ENCODE peak calls at places on chromosomes 6 and 20, in four cellular contexts. P is stomach, D is H1, B is transverse colon. K is an unnamed sample.

GRCh38 chr6:151004415-151005024 is 139.0 kb downstream of the MTHFD1L start:
- DNase-seq in P (no peak), D (no peak), B (no peak), K (no peak)

GRCh38 chr20:19745106-19745505 is 13.0 kb upstream of the RIN2 start:
- DNase-seq in P (no peak), D (no peak), B (no peak), K (no peak)

GRCh38 chr6:134961366-134961765 is 11.5 kb upstream of the ALDH8A1 start:
- DNase-seq in P (no peak), D (no peak), B (no peak), K (no peak)

GRCh38 chr6:39381535-39382140 is 59.1 kb upstream of the KCNK16 start:
- DNase-seq in P (no peak), D (no peak), B (no peak), K (no peak)

GRCh38 chr6:71406871-71407860 is 118.6 kb downstream of the OGFRL1 start:
- DNase-seq in P (no peak), D (peak; percentile 52), B (no peak), K (no peak)

GRCh38 chr6:107769053-107769658 is 55.0 kb downstream of the SCML4 start:
- DNase-seq in P (no peak), D (no peak), B (no peak), K (no peak)

GRCh38 chr6:11006060-11006459 is 38.0 kb downstream of the ELOVL2 start:
- DNase-seq in P (no peak), D (no peak), B (no peak), K (no peak)

GRCh38 chr20:34549291-34549928 is 9.1 kb upstream of the MAP1LC3A start:
- DNase-seq in P (no peak), D (peak; percentile 64), B (peak; percentile 38), K (no peak)

GRCh38 chr20:35277531-35278395 is at the start of gene MMP24OS:
- DNase-seq in P (peak; percentile 94), D (peak; percentile 91), B (peak; percentile 94), K (peak; percentile 94)

GRCh38 chr20:48743807-48744206 is 84.0 kb downstream of the PREX1 start:
- DNase-seq in P (no peak), D (no peak), B (no peak), K (no peak)

GRCh38 chr6:142011156-142011555 is 121.6 kb upstream of the GJE1 start:
- DNase-seq in P (no peak), D (no peak), B (no peak), K (no peak)

GRCh38 chr6:33999567-33999966 is 146.3 kb downstream of the GRM4 start:
- DNase-seq in P (no peak), D (no peak), B (no peak), K (no peak)

GRCh38 chr6:110581682-110582081 is 105.3 kb upstream of the SLC22A16 start:
- DNase-seq in P (no peak), D (peak; percentile 29), B (no peak), K (no peak)

GRCh38 chr6:20840675-20841074 is 306.4 kb downstream of the CDKAL1 start:
- DNase-seq in P (no peak), D (no peak), B (no peak), K (no peak)

GRCh38 chr20:19492116-19492515 is 265.9 kb upstream of the RIN2 start:
- DNase-seq in P (no peak), D (no peak), B (no peak), K (no peak)

GRCh38 chr6:12602951-12603710 is 113.4 kb upstream of the PHACTR1 start:
- DNase-seq in P (peak; percentile 34), D (no peak), B (peak; percentile 19), K (no peak)

GRCh38 chr20:8156603-8157079 is 24.6 kb downstream of the PLCB1 start:
- DNase-seq in P (no peak), D (no peak), B (no peak), K (no peak)

GRCh38 chr6:39451831-39452230 is 129.3 kb upstream of the KCNK16 start:
- DNase-seq in P (no peak), D (peak; percentile 67), B (no peak), K (no peak)

GRCh38 chr20:33909331-33909921 is 84.3 kb upstream of the RALY start:
- DNase-seq in P (peak; percentile 33), D (no peak), B (no peak), K (no peak)

GRCh38 chr6:53065266-53066058 is at the start of gene FBXO9:
- DNase-seq in P (peak; percentile 51), D (peak; percentile 82), B (peak; percentile 70), K (peak; percentile 82)

GRCh38 chr20:17694767-17695166 is 5.0 kb upstream of the BANF2 start:
- DNase-seq in P (no peak), D (no peak), B (no peak), K (no peak)

GRCh38 chr6:48809700-48810099 is 653.4 kb downstream of the MMUT start:
- DNase-seq in P (no peak), D (no peak), B (peak; percentile 24), K (no peak)

DNA sequence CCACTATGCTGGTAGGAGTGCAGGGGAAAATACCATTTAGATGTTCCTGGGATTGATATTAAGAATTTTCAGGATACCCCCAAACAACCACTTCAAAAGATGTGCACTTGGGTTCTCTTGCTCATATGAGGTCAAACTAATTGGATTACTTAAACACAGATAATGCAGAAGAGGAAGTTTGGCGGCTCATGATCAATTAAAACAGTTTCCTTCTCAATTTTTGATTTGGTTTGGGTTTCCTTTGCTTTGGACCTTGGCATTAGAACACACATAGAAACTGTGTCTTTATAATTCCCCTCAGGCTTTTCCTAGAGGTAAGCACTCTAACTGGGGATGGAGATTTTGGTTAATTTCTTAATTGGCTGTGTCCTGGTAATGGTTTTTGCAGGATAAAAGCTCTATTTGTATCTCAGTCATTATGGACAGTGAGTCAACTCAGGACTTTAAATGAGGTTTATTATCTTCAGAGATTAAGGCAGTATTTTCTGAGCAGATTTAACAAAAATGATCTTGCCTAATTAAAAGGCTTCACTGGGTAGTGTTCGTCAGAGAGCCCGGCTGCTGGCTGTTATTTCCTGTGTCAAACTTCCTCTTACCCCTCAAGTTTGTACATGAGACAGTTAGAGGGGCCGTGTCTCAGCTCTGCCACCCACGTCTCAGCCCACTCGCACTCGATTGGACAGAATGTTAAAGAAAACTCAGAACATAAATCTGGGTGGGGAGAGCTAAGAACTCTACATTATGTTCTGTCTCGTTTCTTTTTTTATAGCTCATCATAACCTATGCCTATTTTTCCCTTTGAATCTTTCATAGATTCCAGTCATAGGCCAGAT is 50.3 kb upstream of the PREP start:
- DNase-seq in P (peak; percentile 35), D (no peak), B (peak; percentile 25), K (no peak)
- TF ChIP-seq EP300 in P (no peak), D (no peak), B (no peak), K (no peak)

DNA sequence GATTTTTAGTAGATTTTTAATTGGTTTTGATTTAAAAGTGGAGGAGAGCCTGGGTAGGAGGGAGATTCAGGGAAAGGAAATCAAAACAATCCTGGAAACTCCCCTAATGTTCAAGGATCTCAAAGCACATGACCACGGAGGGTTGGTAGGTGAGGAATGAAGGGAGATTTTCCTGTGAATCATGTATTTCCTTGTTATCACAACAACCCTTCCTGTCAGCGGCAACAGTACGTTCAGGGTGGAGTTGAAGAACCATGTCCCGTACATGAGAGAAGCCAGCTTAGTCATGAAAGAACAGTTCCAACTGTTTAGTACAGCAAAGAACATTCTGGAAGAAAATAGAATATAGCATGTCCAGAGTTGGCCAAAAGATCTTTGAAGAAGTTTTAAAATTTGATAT is 79.4 kb upstream of the SCAF8 start:
- DNase-seq in P (no peak), D (no peak), B (no peak), K (no peak)
- TF ChIP-seq EP300 in P (no peak), D (no peak), B (no peak), K (no peak)

GRCh38 chr20:37291724-37292126 is 2.3 kb downstream of the MANBAL start:
- DNase-seq in P (no peak), D (no peak), B (no peak), K (no peak)
- TF ChIP-seq EP300 in P (no peak), D (no peak), B (no peak), K (no peak)

GRCh38 chr6:45609141-45609638 is 231.5 kb upstream of the SUPT3H start:
- DNase-seq in P (no peak), D (no peak), B (no peak), K (peak; percentile 71)
- TF ChIP-seq EP300 in P (no peak), D (no peak), B (no peak), K (no peak)

GRCh38 chr20:53579581-53580375 is 13.9 kb downstream of the ZNF217 start:
- DNase-seq in P (peak; percentile 25), D (no peak), B (peak; percentile 38), K (no peak)
- TF ChIP-seq EP300 in P (no peak), D (no peak), B (no peak), K (no peak)

GRCh38 chr6:27213544-27214125 is 33.9 kb upstream of the PRSS16 start:
- DNase-seq in P (no peak), D (peak; percentile 82), B (no peak), K (no peak)
- TF ChIP-seq EP300 in P (no peak), D (no peak), B (no peak), K (no peak)

DNA sequence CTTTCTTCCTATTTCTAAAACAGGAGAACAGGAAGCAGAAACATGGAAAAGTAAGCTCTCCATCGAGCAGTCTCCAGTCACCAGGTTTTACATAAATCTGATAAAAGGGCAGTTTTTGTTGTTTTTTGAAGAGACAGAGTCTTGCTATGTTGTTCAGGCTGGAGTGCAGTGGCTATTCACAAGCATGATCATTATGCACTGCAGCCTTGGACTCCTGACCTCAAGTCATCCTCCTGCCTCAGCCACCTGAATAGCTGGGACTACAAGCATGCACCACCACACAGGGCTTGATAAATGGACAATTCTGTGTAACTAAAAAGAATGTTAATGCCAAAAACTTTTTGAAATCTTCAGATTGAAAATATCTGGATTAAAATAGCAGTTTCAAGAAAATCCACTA is 23.8 kb downstream of the SAMHD1 start:
- DNase-seq in P (no peak), D (no peak), B (no peak), K (no peak)
- TF ChIP-seq EP300 in P (no peak), D (no peak), B (no peak), K (no peak)

K was measured in suprapubic skin.